ENCODE peak calls at places on chromosomes 6 and 20, in eight cellular contexts. Y, Q, R, S, U, W, M and A are unnamed samples.

GRCh38 chr6:93047033-93047432 is 372.3 kb downstream of the EPHA7 start:
- DNase-seq in Y (no peak), Q (no peak), R (no peak), S (no peak), U (peak; percentile 27), W (no peak), M (no peak), A (no peak)

GRCh38 chr6:40244684-40245083 is 310.4 kb upstream of the MOCS1 start:
- DNase-seq in Y (no peak), Q (no peak), R (no peak), S (no peak), U (peak; percentile 54), W (no peak), M (no peak), A (no peak)

GRCh38 chr20:34883087-34883688 is 6.8 kb downstream of the ACSS2 start:
- DNase-seq in Y (no peak), Q (no peak), R (no peak), S (no peak), U (no peak), W (no peak), M (no peak), A (no peak)

GRCh38 chr6:161128680-161129196 is 137.2 kb downstream of the MAP3K4 start:
- DNase-seq in Y (no peak), Q (peak; percentile 76), R (no peak), S (no peak), U (no peak), W (peak; percentile 86), M (no peak), A (no peak)

GRCh38 chr6:85278456-85279035 is 171.3 kb upstream of the NT5E start:
- DNase-seq in Y (no peak), Q (no peak), R (no peak), S (no peak), U (no peak), W (no peak), M (no peak), A (no peak)

GRCh38 chr6:96394727-96395126 is 126.9 kb upstream of the UFL1 start:
- DNase-seq in Y (no peak), Q (no peak), R (no peak), S (no peak), U (no peak), W (peak; percentile 2), M (no peak), A (no peak)

GRCh38 chr6:2970753-2971419 is 481 bp downstream of the SERPINB6 start:
- DNase-seq in Y (peak; percentile 41), Q (peak; percentile 57), R (peak; percentile 22), S (no peak), U (peak; percentile 35), W (peak; percentile 56), M (no peak), A (peak; percentile 46)

GRCh38 chr6:2038096-2038495 is 207.3 kb downstream of the GMDS start:
- DNase-seq in Y (no peak), Q (peak; percentile 52), R (no peak), S (no peak), U (no peak), W (peak; percentile 78), M (no peak), A (no peak)

GRCh38 chr6:44135173-44135748 is 7.9 kb downstream of the TMEM63B start:
- DNase-seq in Y (no peak), Q (no peak), R (no peak), S (no peak), U (no peak), W (no peak), M (no peak), A (no peak)

GRCh38 chr20:6094038-6094437 is 28.8 kb downstream of the FERMT1 start:
- DNase-seq in Y (no peak), Q (no peak), R (no peak), S (no peak), U (no peak), W (no peak), M (no peak), A (no peak)

GRCh38 chr6:36945301-36945700 is 9.2 kb upstream of the PI16 start:
- DNase-seq in Y (no peak), Q (no peak), R (no peak), S (no peak), U (no peak), W (no peak), M (no peak), A (no peak)

GRCh38 chr6:1687402-1687801 is 77.7 kb downstream of the FOXC1 start:
- DNase-seq in Y (no peak), Q (no peak), R (no peak), S (no peak), U (no peak), W (no peak), M (no peak), A (no peak)

GRCh38 chr6:166959906-166960608 is 3.7 kb upstream of the RNASET2 start:
- DNase-seq in Y (no peak), Q (no peak), R (no peak), S (no peak), U (no peak), W (no peak), M (no peak), A (no peak)

GRCh38 chr20:59055302-59055701 is 12.7 kb upstream of the PRELID3B start:
- DNase-seq in Y (no peak), Q (peak; percentile 33), R (no peak), S (no peak), U (no peak), W (no peak), M (no peak), A (no peak)

GRCh38 chr6:122122202-122122601 is 277.2 kb upstream of the HSF2 start:
- DNase-seq in Y (no peak), Q (no peak), R (no peak), S (no peak), U (no peak), W (no peak), M (no peak), A (no peak)

GRCh38 chr6:97113170-97113569 is 169.8 kb downstream of the MMS22L start:
- DNase-seq in Y (no peak), Q (no peak), R (no peak), S (no peak), U (no peak), W (no peak), M (no peak), A (no peak)

GRCh38 chr6:32854376-32855178 is 585 bp downstream of the PSMB9 start:
- DNase-seq in Y (peak; percentile 40), Q (peak; percentile 63), R (peak; percentile 39), S (no peak), U (no peak), W (peak; percentile 20), M (no peak), A (peak; percentile 34)

GRCh38 chr6:26158581-26159416 is 71.6 kb downstream of the HFE start:
- DNase-seq in Y (peak; percentile 22), Q (peak; percentile 65), R (peak; percentile 13), S (peak; percentile 82), U (peak; percentile 65), W (peak; percentile 51), M (peak; percentile 51), A (no peak)

GRCh38 chr6:145808239-145808638 is 6.4 kb downstream of the FBXO30 start:
- DNase-seq in Y (no peak), Q (no peak), R (no peak), S (no peak), U (no peak), W (no peak), M (no peak), A (no peak)

GRCh38 chr6:157145656-157146285 is 177.5 kb downstream of the TMEM242 start:
- DNase-seq in Y (no peak), Q (peak; percentile 50), R (no peak), S (no peak), U (no peak), W (no peak), M (no peak), A (no peak)

GRCh38 chr20:23255658-23256385 is 94.8 kb upstream of the NXT1 start:
- DNase-seq in Y (no peak), Q (peak; percentile 49), R (no peak), S (no peak), U (no peak), W (peak; percentile 29), M (no peak), A (no peak)

GRCh38 chr6:159422041-159422984 is 253.1 kb downstream of the FNDC1 start:
- DNase-seq in Y (no peak), Q (peak; percentile 91), R (no peak), S (no peak), U (no peak), W (peak; percentile 83), M (no peak), A (no peak)

GRCh38 chr6:15359335-15359862 is 113.5 kb downstream of the JARID2 start:
- DNase-seq in Y (no peak), Q (peak; percentile 38), R (no peak), S (no peak), U (no peak), W (peak; percentile 51), M (no peak), A (no peak)